ENCODE peak calls at places on chromosomes 7 and 10, in ten cellular contexts. One of them, this sample, is unnamed.

GRCh38 chr7:85750454-85750949 is 563.6 kb upstream of the SEMA3D start:
- DNase-seq in SK-MEL-5: peak; percentile 84
- DNase-seq in tibial artery: no peak
- DNase-seq in GM12891: no peak
- DNase-seq in renal cortical epithelial cell: peak; percentile 47
- DNase-seq in cardiac fibroblast: peak; percentile 61
- DNase-seq in NCI-H1092: peak; percentile 30
- DNase-seq in HAP-1: peak; percentile 50
- DNase-seq in cardiac septum: no peak
- DNase-seq in NCI-H748 treated with DMSO at 0.1 percent for 48 hours: peak; percentile 56
- DNase-seq in this sample: peak; percentile 33

GRCh38 chr10:95571390-95571789 is 10.2 kb upstream of the SORBS1 start:
- DNase-seq in cardiac septum: no peak
- DNase-seq in cardiac fibroblast: no peak
- DNase-seq in SK-MEL-5: no peak
- DNase-seq in tibial artery: no peak
- DNase-seq in renal cortical epithelial cell: no peak
- DNase-seq in HAP-1: no peak
- DNase-seq in NCI-H1092: no peak
- DNase-seq in NCI-H748 treated with DMSO at 0.1 percent for 48 hours: no peak
- DNase-seq in GM12891: no peak
- DNase-seq in this sample: no peak

GRCh38 chr7:151840088-151840910 is 36.6 kb downstream of the PRKAG2 start:
- DNase-seq in NCI-H1092: no peak
- DNase-seq in renal cortical epithelial cell: no peak
- DNase-seq in cardiac septum: no peak
- DNase-seq in HAP-1: no peak
- DNase-seq in SK-MEL-5: no peak
- DNase-seq in GM12891: no peak
- DNase-seq in tibial artery: no peak
- DNase-seq in cardiac fibroblast: no peak
- DNase-seq in NCI-H748 treated with DMSO at 0.1 percent for 48 hours: no peak
- DNase-seq in this sample: no peak

GRCh38 chr7:54968018-54968417 is 50.8 kb upstream of the EGFR start:
- DNase-seq in SK-MEL-5: no peak
- DNase-seq in NCI-H748 treated with DMSO at 0.1 percent for 48 hours: no peak
- DNase-seq in GM12891: no peak
- DNase-seq in HAP-1: no peak
- DNase-seq in cardiac septum: no peak
- DNase-seq in renal cortical epithelial cell: no peak
- DNase-seq in cardiac fibroblast: no peak
- DNase-seq in tibial artery: no peak
- DNase-seq in NCI-H1092: no peak
- DNase-seq in this sample: no peak

GRCh38 chr7:12389089-12389700 is 14.5 kb downstream of the VWDE start:
- DNase-seq in SK-MEL-5: peak; percentile 90
- DNase-seq in cardiac septum: no peak
- DNase-seq in cardiac fibroblast: peak; percentile 70
- DNase-seq in NCI-H748 treated with DMSO at 0.1 percent for 48 hours: peak; percentile 41
- DNase-seq in renal cortical epithelial cell: peak; percentile 70
- DNase-seq in NCI-H1092: peak; percentile 84
- DNase-seq in tibial artery: no peak
- DNase-seq in GM12891: no peak
- DNase-seq in HAP-1: peak; percentile 75
- DNase-seq in this sample: peak; percentile 62

GRCh38 chr10:75402486-75403143 is 1.1 kb upstream of the ZNF503 start:
- DNase-seq in cardiac septum: no peak
- DNase-seq in NCI-H748 treated with DMSO at 0.1 percent for 48 hours: peak; percentile 88
- DNase-seq in HAP-1: no peak
- DNase-seq in SK-MEL-5: no peak
- DNase-seq in NCI-H1092: peak; percentile 66
- DNase-seq in GM12891: no peak
- DNase-seq in tibial artery: peak; percentile 28
- DNase-seq in cardiac fibroblast: no peak
- DNase-seq in renal cortical epithelial cell: peak; percentile 88
- DNase-seq in this sample: no peak

GRCh38 chr7:79434098-79434497 is 19.4 kb downstream of the MAGI2 start:
- DNase-seq in NCI-H1092: no peak
- DNase-seq in renal cortical epithelial cell: peak; percentile 79
- DNase-seq in cardiac septum: no peak
- DNase-seq in tibial artery: no peak
- DNase-seq in SK-MEL-5: no peak
- DNase-seq in GM12891: no peak
- DNase-seq in NCI-H748 treated with DMSO at 0.1 percent for 48 hours: no peak
- DNase-seq in cardiac fibroblast: no peak
- DNase-seq in HAP-1: no peak
- DNase-seq in this sample: no peak

GRCh38 chr10:77346031-77346430 is 291.6 kb downstream of the KCNMA1 start:
- DNase-seq in NCI-H748 treated with DMSO at 0.1 percent for 48 hours: no peak
- DNase-seq in tibial artery: no peak
- DNase-seq in SK-MEL-5: no peak
- DNase-seq in renal cortical epithelial cell: peak; percentile 69
- DNase-seq in NCI-H1092: no peak
- DNase-seq in HAP-1: no peak
- DNase-seq in cardiac septum: no peak
- DNase-seq in cardiac fibroblast: no peak
- DNase-seq in GM12891: no peak
- DNase-seq in this sample: no peak

GRCh38 chr7:142516038-142516501 is 233.2 kb upstream of the PRSS1 start:
- DNase-seq in cardiac fibroblast: peak; percentile 79
- DNase-seq in HAP-1: peak; percentile 28
- DNase-seq in tibial artery: no peak
- DNase-seq in NCI-H748 treated with DMSO at 0.1 percent for 48 hours: peak; percentile 59
- DNase-seq in GM12891: peak; percentile 26
- DNase-seq in SK-MEL-5: peak; percentile 90
- DNase-seq in cardiac septum: no peak
- DNase-seq in NCI-H1092: peak; percentile 16
- DNase-seq in renal cortical epithelial cell: peak; percentile 58
- DNase-seq in this sample: peak; percentile 28

GRCh38 chr10:109454691-109455090 is 468.6 kb downstream of the XPNPEP1 start:
- DNase-seq in HAP-1: no peak
- DNase-seq in cardiac septum: no peak
- DNase-seq in GM12891: no peak
- DNase-seq in NCI-H748 treated with DMSO at 0.1 percent for 48 hours: no peak
- DNase-seq in SK-MEL-5: no peak
- DNase-seq in NCI-H1092: no peak
- DNase-seq in cardiac fibroblast: no peak
- DNase-seq in renal cortical epithelial cell: no peak
- DNase-seq in tibial artery: no peak
- DNase-seq in this sample: no peak

GRCh38 chr7:151611878-151612277 is 92.2 kb upstream of the RHEB start:
- DNase-seq in NCI-H1092: no peak
- DNase-seq in tibial artery: no peak
- DNase-seq in cardiac fibroblast: no peak
- DNase-seq in cardiac septum: no peak
- DNase-seq in GM12891: no peak
- DNase-seq in NCI-H748 treated with DMSO at 0.1 percent for 48 hours: no peak
- DNase-seq in HAP-1: no peak
- DNase-seq in renal cortical epithelial cell: no peak
- DNase-seq in SK-MEL-5: no peak
- DNase-seq in this sample: no peak

GRCh38 chr10:42551582-42552187 is 86.7 kb downstream of the ZNF33B start:
- DNase-seq in SK-MEL-5: no peak
- DNase-seq in NCI-H748 treated with DMSO at 0.1 percent for 48 hours: no peak
- DNase-seq in cardiac septum: no peak
- DNase-seq in tibial artery: peak; percentile 21
- DNase-seq in HAP-1: no peak
- DNase-seq in NCI-H1092: no peak
- DNase-seq in renal cortical epithelial cell: peak; percentile 3
- DNase-seq in GM12891: no peak
- DNase-seq in cardiac fibroblast: no peak
- DNase-seq in this sample: no peak

GRCh38 chr7:138015096-138015495 is 13.2 kb upstream of the CREB3L2 start:
- DNase-seq in SK-MEL-5: no peak
- DNase-seq in renal cortical epithelial cell: no peak
- DNase-seq in cardiac septum: no peak
- DNase-seq in GM12891: no peak
- DNase-seq in HAP-1: no peak
- DNase-seq in NCI-H748 treated with DMSO at 0.1 percent for 48 hours: no peak
- DNase-seq in tibial artery: no peak
- DNase-seq in NCI-H1092: no peak
- DNase-seq in cardiac fibroblast: no peak
- DNase-seq in this sample: no peak

GRCh38 chr7:150417239-150417638 is 33.2 kb upstream of the GIMAP8 start:
- DNase-seq in cardiac septum: no peak
- DNase-seq in cardiac fibroblast: no peak
- DNase-seq in NCI-H1092: no peak
- DNase-seq in renal cortical epithelial cell: no peak
- DNase-seq in HAP-1: no peak
- DNase-seq in tibial artery: no peak
- DNase-seq in GM12891: no peak
- DNase-seq in SK-MEL-5: no peak
- DNase-seq in NCI-H748 treated with DMSO at 0.1 percent for 48 hours: no peak
- DNase-seq in this sample: no peak

GRCh38 chr7:118184392-118184899 is 482 bp downstream of the LSM8 start:
- DNase-seq in tibial artery: no peak
- DNase-seq in renal cortical epithelial cell: peak; percentile 23
- DNase-seq in NCI-H1092: no peak
- DNase-seq in NCI-H748 treated with DMSO at 0.1 percent for 48 hours: no peak
- DNase-seq in SK-MEL-5: peak; percentile 30
- DNase-seq in cardiac septum: no peak
- DNase-seq in HAP-1: no peak
- DNase-seq in GM12891: no peak
- DNase-seq in cardiac fibroblast: peak; percentile 12
- DNase-seq in this sample: no peak

GRCh38 chr7:2649991-2650390 is 18.2 kb downstream of the TTYH3 start:
- DNase-seq in NCI-H748 treated with DMSO at 0.1 percent for 48 hours: no peak
- DNase-seq in cardiac septum: no peak
- DNase-seq in GM12891: no peak
- DNase-seq in renal cortical epithelial cell: no peak
- DNase-seq in HAP-1: no peak
- DNase-seq in NCI-H1092: no peak
- DNase-seq in SK-MEL-5: no peak
- DNase-seq in cardiac fibroblast: no peak
- DNase-seq in tibial artery: no peak
- DNase-seq in this sample: no peak

GRCh38 chr7:22267989-22268615 is 88.9 kb downstream of the RAPGEF5 start:
- DNase-seq in NCI-H748 treated with DMSO at 0.1 percent for 48 hours: no peak
- DNase-seq in HAP-1: no peak
- DNase-seq in NCI-H1092: no peak
- DNase-seq in tibial artery: no peak
- DNase-seq in SK-MEL-5: no peak
- DNase-seq in cardiac fibroblast: no peak
- DNase-seq in cardiac septum: no peak
- DNase-seq in GM12891: no peak
- DNase-seq in renal cortical epithelial cell: no peak
- DNase-seq in this sample: no peak

GRCh38 chr10:113594673-113595072 is 41.8 kb downstream of the HABP2 start:
- DNase-seq in cardiac septum: no peak
- DNase-seq in NCI-H748 treated with DMSO at 0.1 percent for 48 hours: no peak
- DNase-seq in NCI-H1092: no peak
- DNase-seq in GM12891: no peak
- DNase-seq in tibial artery: no peak
- DNase-seq in SK-MEL-5: no peak
- DNase-seq in renal cortical epithelial cell: no peak
- DNase-seq in HAP-1: no peak
- DNase-seq in cardiac fibroblast: no peak
- DNase-seq in this sample: no peak

GRCh38 chr7:28008171-28008570 is 172.4 kb downstream of the JAZF1 start:
- DNase-seq in NCI-H1092: no peak
- DNase-seq in tibial artery: no peak
- DNase-seq in cardiac fibroblast: no peak
- DNase-seq in SK-MEL-5: no peak
- DNase-seq in HAP-1: no peak
- DNase-seq in NCI-H748 treated with DMSO at 0.1 percent for 48 hours: no peak
- DNase-seq in GM12891: no peak
- DNase-seq in cardiac septum: no peak
- DNase-seq in renal cortical epithelial cell: no peak
- DNase-seq in this sample: no peak

GRCh38 chr10:121583258-121583657 is 15.0 kb downstream of the FGFR2 start:
- DNase-seq in NCI-H748 treated with DMSO at 0.1 percent for 48 hours: no peak
- DNase-seq in NCI-H1092: no peak
- DNase-seq in tibial artery: no peak
- DNase-seq in cardiac septum: peak; percentile 14
- DNase-seq in SK-MEL-5: no peak
- DNase-seq in GM12891: no peak
- DNase-seq in HAP-1: no peak
- DNase-seq in renal cortical epithelial cell: no peak
- DNase-seq in cardiac fibroblast: no peak
- DNase-seq in this sample: no peak

GRCh38 chr10:84208023-84208422 is 13.7 kb downstream of the CDHR1 start:
- DNase-seq in NCI-H1092: no peak
- DNase-seq in GM12891: no peak
- DNase-seq in NCI-H748 treated with DMSO at 0.1 percent for 48 hours: no peak
- DNase-seq in tibial artery: no peak
- DNase-seq in cardiac fibroblast: no peak
- DNase-seq in cardiac septum: peak; percentile 60
- DNase-seq in HAP-1: no peak
- DNase-seq in SK-MEL-5: no peak
- DNase-seq in renal cortical epithelial cell: no peak
- DNase-seq in this sample: no peak

GRCh38 chr7:120064565-120064964 is 208.4 kb upstream of the KCND2 start:
- DNase-seq in cardiac fibroblast: peak; percentile 81
- DNase-seq in HAP-1: no peak
- DNase-seq in renal cortical epithelial cell: peak; percentile 78
- DNase-seq in tibial artery: no peak
- DNase-seq in cardiac septum: no peak
- DNase-seq in SK-MEL-5: no peak
- DNase-seq in GM12891: no peak
- DNase-seq in NCI-H1092: no peak
- DNase-seq in NCI-H748 treated with DMSO at 0.1 percent for 48 hours: no peak
- DNase-seq in this sample: no peak

GRCh38 chr7:155357573-155358041 is 59.9 kb downstream of the INSIG1 start:
- DNase-seq in cardiac septum: no peak
- DNase-seq in GM12891: no peak
- DNase-seq in renal cortical epithelial cell: no peak
- DNase-seq in SK-MEL-5: no peak
- DNase-seq in NCI-H748 treated with DMSO at 0.1 percent for 48 hours: no peak
- DNase-seq in NCI-H1092: no peak
- DNase-seq in cardiac fibroblast: peak; percentile 62
- DNase-seq in HAP-1: no peak
- DNase-seq in tibial artery: peak; percentile 15
- DNase-seq in this sample: no peak

This sample was measured in foreskin melanocyte.